ENCODE peak calls at places on chromosome 12, in four cellular contexts. One of them, this sample, is unnamed. For H3K4me1 and H3K27me3, the result is how much of the 10 kb centered on the place peaks cover.

GRCh38 chr12:20183563-20183962 is 184.8 kb upstream of the PDE3A start:
- DNase-seq in PC-9: no peak
- DNase-seq in heart left ventricle: no peak
- DNase-seq in colonic mucosa: no peak
- DNase-seq in this sample: no peak

GRCh38 chr12:127245437-127245836 is 1021.5 kb upstream of the TMEM132C start:
- DNase-seq in PC-9: no peak
- DNase-seq in heart left ventricle: no peak
- DNase-seq in colonic mucosa: no peak
- DNase-seq in this sample: no peak

GRCh38 chr12:60072911-60073310 is 477.1 kb downstream of the SLC16A7 start:
- DNase-seq in PC-9: no peak
- DNase-seq in heart left ventricle: no peak
- DNase-seq in colonic mucosa: no peak
- DNase-seq in this sample: no peak

GRCh38 chr12:16730772-16731171 is 124.8 kb upstream of the LMO3 start:
- DNase-seq in colonic mucosa: no peak
- DNase-seq in PC-9: no peak
- DNase-seq in heart left ventricle: no peak
- DNase-seq in this sample: no peak

GRCh38 chr12:46221255-46222128 is 47.4 kb downstream of the SLC38A1 start:
- DNase-seq in heart left ventricle: no peak
- DNase-seq in PC-9: no peak
- DNase-seq in colonic mucosa: no peak
- DNase-seq in this sample: no peak

GRCh38 chr12:124321040-124321481 is 26.2 kb downstream of the RFLNA start:
- DNase-seq in colonic mucosa: peak
- DNase-seq in heart left ventricle: peak
- DNase-seq in PC-9: no peak
- DNase-seq in this sample: peak

GRCh38 chr12:113056631-113057488 is at the start of gene DTX1:
- DNase-seq in colonic mucosa: no peak
- DNase-seq in PC-9: no peak
- DNase-seq in heart left ventricle: peak
- DNase-seq in this sample: no peak

GRCh38 chr12:94873368-94874085 is 130.0 kb downstream of the NDUFA12 start:
- DNase-seq in PC-9: no peak
- DNase-seq in heart left ventricle: peak
- DNase-seq in colonic mucosa: peak
- DNase-seq in this sample: no peak

GRCh38 chr12:19757317-19757877 is 318.1 kb downstream of the AEBP2 start:
- DNase-seq in PC-9: no peak
- DNase-seq in colonic mucosa: no peak
- DNase-seq in heart left ventricle: no peak
- DNase-seq in this sample: no peak

GRCh38 chr12:106227641-106228319 is 20.0 kb downstream of the CKAP4 start:
- DNase-seq in PC-9: no peak
- DNase-seq in colonic mucosa: peak
- DNase-seq in heart left ventricle: peak
- DNase-seq in this sample: no peak

GRCh38 chr12:85155791-85156190 is 119.6 kb downstream of the LRRIQ1 start:
- DNase-seq in heart left ventricle: no peak
- DNase-seq in colonic mucosa: no peak
- DNase-seq in PC-9: no peak
- DNase-seq in this sample: no peak

GRCh38 chr12:95319694-95320331 is 102.2 kb downstream of the VEZT start:
- DNase-seq in colonic mucosa: no peak
- DNase-seq in PC-9: peak
- DNase-seq in heart left ventricle: no peak
- DNase-seq in this sample: no peak

GRCh38 chr12:68978678-68979077 is 45.7 kb upstream of the CPM start:
- DNase-seq in PC-9: no peak
- DNase-seq in colonic mucosa: no peak
- DNase-seq in heart left ventricle: no peak
- DNase-seq in this sample: no peak

GRCh38 chr12:110281549-110282342 is 699 bp downstream of the ATP2A2 start:
- DNase-seq in colonic mucosa: peak
- DNase-seq in heart left ventricle: peak
- DNase-seq in PC-9: peak
- DNase-seq in this sample: peak

GRCh38 chr12:126156806-126157574 is 1091.8 kb downstream of the AACS start:
- DNase-seq in heart left ventricle: no peak
- DNase-seq in colonic mucosa: no peak
- DNase-seq in PC-9: no peak
- DNase-seq in this sample: no peak

GRCh38 chr12:7934153-7934552 is 1.8 kb downstream of the SLC2A3 start:
- DNase-seq in colonic mucosa: no peak
- DNase-seq in PC-9: no peak
- DNase-seq in heart left ventricle: no peak
- DNase-seq in this sample: no peak

GRCh38 chr12:95918194-95918993 is 24.0 kb downstream of the CCDC38 start:
- DNase-seq in PC-9: peak
- DNase-seq in heart left ventricle: peak
- DNase-seq in colonic mucosa: peak
- DNase-seq in this sample: peak

GRCh38 chr12:116314477-116314876 is 37.0 kb upstream of the MED13L start:
- DNase-seq in colonic mucosa: no peak
- DNase-seq in PC-9: no peak
- DNase-seq in heart left ventricle: no peak
- DNase-seq in this sample: no peak

GRCh38 chr12:19273482-19274330 is 144.2 kb downstream of the PLEKHA5 start:
- DNase-seq in heart left ventricle: peak
- DNase-seq in PC-9: peak
- DNase-seq in colonic mucosa: peak
- DNase-seq in this sample: no peak

DNA sequence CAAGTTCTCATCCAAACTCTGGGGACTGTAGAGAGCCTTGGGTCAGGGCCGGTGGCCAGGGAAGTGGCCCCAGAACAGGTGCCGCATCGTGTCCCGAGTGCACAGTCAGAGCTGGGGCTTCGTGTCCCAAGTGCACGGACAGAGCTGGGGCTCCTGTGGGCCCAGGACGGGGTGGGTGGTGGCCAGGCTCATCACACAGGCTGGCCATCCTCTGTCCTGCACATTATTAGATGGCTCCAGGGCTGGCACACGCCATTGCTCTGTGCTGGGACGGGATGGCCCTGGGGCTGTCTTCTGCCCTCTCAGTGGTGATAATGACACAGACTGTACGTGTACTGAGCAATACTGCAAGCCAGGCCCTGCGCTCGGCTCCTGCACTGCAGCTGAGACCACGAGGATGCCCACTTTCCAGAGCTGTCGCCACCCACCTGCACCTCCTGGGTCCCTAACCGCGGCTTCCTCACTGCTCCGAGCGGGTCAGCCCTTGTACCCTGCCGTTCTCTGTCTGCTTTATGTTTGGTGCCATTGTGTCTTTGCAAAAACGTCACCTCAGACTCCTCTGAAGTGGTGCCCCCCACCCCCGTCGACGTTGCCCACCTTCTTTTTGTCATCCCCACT is 1.9 kb downstream of the FBRSL1 start:
- DNase-seq in colonic mucosa: no peak
- DNase-seq in PC-9: no peak
- DNase-seq in heart left ventricle: no peak
- DNase-seq in this sample: no peak
- H3K4me1 ChIP-seq in colonic mucosa: under half
- H3K4me1 ChIP-seq in PC-9: under half
- H3K4me1 ChIP-seq in heart left ventricle: half or more
- H3K4me1 ChIP-seq in this sample: half or more

GRCh38 chr12:26870491-26871419 is 37.8 kb upstream of the ITPR2 start:
- DNase-seq in colonic mucosa: peak
- DNase-seq in PC-9: peak
- DNase-seq in heart left ventricle: peak
- DNase-seq in this sample: no peak
- TF ChIP-seq CTCF in colonic mucosa: no peak
- TF ChIP-seq CTCF in PC-9: no peak
- TF ChIP-seq CTCF in heart left ventricle: no peak
- TF ChIP-seq CTCF in this sample: no peak

GRCh38 chr12:6074394-6074793 is 50.1 kb downstream of the VWF start:
- DNase-seq in heart left ventricle: no peak
- DNase-seq in PC-9: no peak
- DNase-seq in colonic mucosa: no peak
- DNase-seq in this sample: no peak
- H3K27me3 ChIP-seq in heart left ventricle: under half
- H3K27me3 ChIP-seq in PC-9: under half
- H3K27me3 ChIP-seq in colonic mucosa: under half
- H3K27me3 ChIP-seq in this sample: under half

GRCh38 chr12:53105712-53106439 is 2.6 kb downstream of the SOAT2 start:
- DNase-seq in PC-9: no peak
- DNase-seq in colonic mucosa: peak
- DNase-seq in heart left ventricle: no peak
- DNase-seq in this sample: no peak
- H3K4me1 ChIP-seq in PC-9: under half
- H3K4me1 ChIP-seq in colonic mucosa: under half
- H3K4me1 ChIP-seq in heart left ventricle: under half
- H3K4me1 ChIP-seq in this sample: half or more